ENCODE peak calls at places on chromosomes 12 and 14, in eight cellular contexts. T is GM23338, C is astrocyte, R is mesendoderm, X is neuronal stem cell, K is hepatocyte, Z is fibroblast of lung, Y is HCT116. O is an unnamed sample.

GRCh38 chr14:77126461-77126990 is 15.1 kb downstream of the ZDHHC22 start:
- DNase-seq in T (no peak), C (no peak), R (no peak), X (no peak), K (no peak), Z (no peak), Y (no peak), O (no peak)

GRCh38 chr12:30095511-30095910 is 311.8 kb upstream of the TMTC1 start:
- DNase-seq in T (no peak), C (no peak), R (no peak), X (no peak), K (no peak), Z (peak), Y (no peak), O (no peak)

GRCh38 chr14:69855180-69855817 is 23.9 kb upstream of the SMOC1 start:
- DNase-seq in T (no peak), C (no peak), R (no peak), X (no peak), K (no peak), Z (no peak), Y (no peak), O (no peak)

GRCh38 chr12:27551172-27551840 is 27.3 kb downstream of the PPFIBP1 start:
- DNase-seq in T (no peak), C (no peak), R (no peak), X (no peak), K (no peak), Z (peak), Y (no peak), O (no peak)

GRCh38 chr12:7512528-7512927 is 9.0 kb upstream of the CD163 start:
- DNase-seq in T (peak), C (peak), R (peak), X (no peak), K (peak), Z (peak), Y (peak), O (no peak)

GRCh38 chr14:105411017-105411941 is 8.3 kb upstream of the MTA1 start:
- DNase-seq in T (peak), C (peak), R (no peak), X (no peak), K (peak), Z (peak), Y (no peak), O (peak)

GRCh38 chr12:119704065-119704747 is 36.3 kb downstream of the PRKAB1 start:
- DNase-seq in T (no peak), C (peak), R (no peak), X (no peak), K (no peak), Z (peak), Y (no peak), O (no peak)

GRCh38 chr12:130214686-130215370 is 52.6 kb downstream of the FZD10 start:
- DNase-seq in T (peak), C (no peak), R (peak), X (no peak), K (no peak), Z (no peak), Y (no peak), O (no peak)

GRCh38 chr12:75908961-75909699 is 122.4 kb downstream of the PHLDA1 start:
- DNase-seq in T (no peak), C (peak), R (no peak), X (no peak), K (peak), Z (peak), Y (no peak), O (no peak)

GRCh38 chr14:105050551-105050897 is 14.7 kb downstream of the GPR132 start:
- DNase-seq in T (no peak), C (no peak), R (no peak), X (no peak), K (no peak), Z (no peak), Y (peak), O (no peak)

GRCh38 chr12:16076553-16076952 is 165.4 kb downstream of the DERA start:
- DNase-seq in T (peak), C (no peak), R (peak), X (peak), K (peak), Z (peak), Y (peak), O (peak)

GRCh38 chr12:3418609-3419469 is 72.2 kb upstream of the PRMT8 start:
- DNase-seq in T (no peak), C (no peak), R (no peak), X (no peak), K (peak), Z (no peak), Y (no peak), O (no peak)

GRCh38 chr12:116406529-116406928 is 129.0 kb upstream of the MED13L start:
- DNase-seq in T (peak), C (no peak), R (peak), X (no peak), K (peak), Z (peak), Y (peak), O (no peak)

DNA sequence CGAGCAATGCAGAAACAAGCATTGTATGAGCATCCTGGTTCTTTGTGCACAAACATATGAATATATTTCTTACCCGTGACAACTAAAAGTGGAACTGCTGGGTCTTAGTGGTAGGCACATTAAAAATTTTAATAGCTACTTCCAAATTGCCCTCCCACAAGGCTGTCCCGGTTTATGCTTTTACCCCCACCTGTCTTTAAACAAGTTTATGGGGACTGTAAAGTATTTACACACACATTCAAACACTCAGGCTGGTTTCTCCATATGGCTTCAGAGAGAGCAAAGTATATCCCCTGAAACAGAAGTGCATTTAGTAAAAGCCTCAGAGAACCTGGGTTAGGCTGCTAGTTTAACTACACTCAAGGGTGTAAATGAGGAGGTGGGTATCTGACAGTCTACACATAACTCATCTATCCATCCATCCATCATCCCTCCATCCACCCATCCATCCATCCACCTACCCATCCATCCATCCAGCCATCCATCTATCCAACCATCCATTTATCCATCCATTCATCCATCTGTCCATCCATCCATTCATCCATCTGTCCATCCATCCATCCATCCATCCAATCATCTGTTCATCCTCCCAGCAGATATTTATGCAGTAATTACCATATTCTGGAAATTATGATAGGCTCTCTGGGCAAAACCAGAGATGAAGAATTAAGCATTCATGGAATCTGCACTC is 75.7 kb upstream of the DICER1 start:
- DNase-seq in T (no peak), C (no peak), R (no peak), X (no peak), K (no peak), Z (no peak), Y (no peak), O (peak)
- H3K4me2 ChIP-seq in T (no peak), C (no peak), R (no peak), X (no peak), K (no peak), Z (no peak), Y (no peak), O (peak)

GRCh38 chr12:8577879-8578278 is 34.8 kb downstream of the AICDA start:
- DNase-seq in T (no peak), C (no peak), R (no peak), X (no peak), K (no peak), Z (no peak), Y (no peak), O (peak)
- H3K4me2 ChIP-seq in T (no peak), C (no peak), R (no peak), X (no peak), K (no peak), Z (no peak), Y (no peak), O (peak)

DNA sequence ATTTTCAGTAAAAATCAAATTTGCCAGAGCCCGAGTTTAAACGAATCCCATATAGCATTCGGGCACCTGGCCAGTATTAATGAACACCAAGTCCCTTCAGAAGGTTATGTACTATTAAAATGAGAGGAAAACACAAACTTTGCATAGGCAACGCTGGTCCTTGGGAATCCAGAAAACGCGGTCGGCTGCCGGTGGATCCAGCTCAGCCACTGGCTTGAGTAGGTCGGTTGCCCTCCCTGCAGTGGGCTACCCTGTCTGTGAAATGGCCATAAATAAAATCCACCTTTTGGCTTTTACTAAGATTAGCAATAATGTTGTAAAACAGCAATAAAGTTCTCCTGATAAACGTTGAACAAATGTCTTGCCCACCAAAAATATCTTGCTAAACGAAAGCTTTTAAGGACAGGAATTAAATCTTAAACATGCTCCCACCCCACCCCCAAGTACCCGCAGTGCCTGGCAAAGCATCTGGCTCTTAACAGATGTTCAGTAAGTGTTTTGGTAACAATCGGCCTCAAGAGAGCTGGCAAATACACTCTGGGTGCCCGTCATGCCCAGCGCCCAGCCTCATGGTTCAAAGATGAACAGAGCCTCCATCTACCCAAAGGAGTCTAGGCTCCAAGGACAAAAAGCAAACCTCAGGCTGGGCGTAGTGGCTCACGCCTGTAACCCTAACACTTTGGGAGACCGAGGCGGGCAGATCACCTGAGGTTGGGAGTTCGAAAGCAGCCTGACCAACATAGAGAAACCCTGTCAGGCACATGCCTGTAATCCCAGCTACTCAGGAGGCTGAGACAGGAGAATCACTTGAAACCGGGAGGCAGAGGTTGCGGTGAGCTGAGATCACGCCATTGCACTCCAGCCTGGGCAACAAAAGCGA is 151.6 kb downstream of the BCL11B start:
- DNase-seq in T (no peak), C (no peak), R (no peak), X (no peak), K (no peak), Z (no peak), Y (no peak), O (no peak)
- H3K4me2 ChIP-seq in T (no peak), C (no peak), R (no peak), X (no peak), K (no peak), Z (no peak), Y (no peak), O (no peak)

DNA sequence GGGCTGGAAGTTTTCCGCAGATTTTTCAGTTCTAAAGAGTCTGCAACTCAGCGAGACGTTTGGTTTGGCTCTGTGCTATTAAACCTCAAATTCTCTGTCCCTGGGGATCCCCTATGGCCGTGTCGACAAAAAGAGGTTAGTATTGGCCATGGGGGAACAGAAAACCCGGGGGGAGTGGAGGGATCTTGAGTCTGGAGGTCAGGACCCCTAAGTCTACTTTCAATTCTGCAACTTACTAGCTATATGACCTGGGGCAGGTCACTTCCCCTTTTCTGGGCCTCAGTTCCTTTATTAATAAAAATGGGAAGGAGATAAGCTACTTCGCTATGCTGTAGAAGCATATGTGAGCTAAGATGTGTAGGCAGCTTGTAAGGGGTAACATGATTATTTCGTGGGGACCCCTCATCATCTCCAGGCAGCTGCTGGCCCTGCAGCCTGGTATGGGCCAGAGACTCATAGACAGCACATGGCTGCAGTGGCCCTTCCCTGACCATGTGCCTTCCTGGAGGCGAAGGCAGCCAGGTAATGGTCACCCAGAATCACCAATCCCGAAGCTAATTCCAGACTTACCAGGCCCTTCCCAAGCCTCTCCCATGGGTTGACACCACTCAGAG is 8.6 kb downstream of the ASB2 start:
- DNase-seq in T (no peak), C (no peak), R (no peak), X (no peak), K (no peak), Z (no peak), Y (no peak), O (peak)
- H3K4me2 ChIP-seq in T (no peak), C (no peak), R (no peak), X (no peak), K (no peak), Z (no peak), Y (no peak), O (peak)

GRCh38 chr12:112018571-112019237 is 5.5 kb downstream of the ERP29 start:
- DNase-seq in T (no peak), C (peak), R (no peak), X (no peak), K (no peak), Z (peak), Y (no peak), O (no peak)
- H3K4me2 ChIP-seq in T (no peak), C (peak), R (no peak), X (no peak), K (no peak), Z (peak), Y (no peak), O (no peak)

O was measured in Karpas-422.